ENCODE peak calls at places on chromosome 17, in six cellular contexts. I is neural progenitor cell, J is MM.1S, B is HCT116, X is PC-3, F is SK-N-SH. K is an unnamed sample.

GRCh38 chr17:35890774-35891155 is 10.6 kb upstream of the CCL5 start:
- DNase-seq in F (peak), J (no peak), X (no peak), B (no peak), I (peak), K (no peak)

GRCh38 chr17:57993471-57994365 is 5.7 kb upstream of the VEZF1 start:
- DNase-seq in J (no peak), B (no peak), I (peak), F (no peak), X (no peak), K (no peak)

GRCh38 chr17:59825533-59826316 is 67.0 kb downstream of the TUBD1 start:
- DNase-seq in X (peak), J (no peak), F (no peak), I (no peak), B (no peak), K (peak)

GRCh38 chr17:3935825-3936355 is 19.6 kb upstream of the P2RX1 start:
- DNase-seq in I (no peak), J (no peak), F (no peak), X (peak), B (no peak), K (peak)

GRCh38 chr17:82095777-82096708 is 2.0 kb downstream of the FASN start:
- DNase-seq in F (no peak), B (no peak), I (no peak), X (peak), J (no peak), K (no peak)

GRCh38 chr17:53061446-53061845 is 761.3 kb upstream of the KIF2B start:
- DNase-seq in I (no peak), J (no peak), X (peak), B (no peak), F (no peak), K (no peak)

GRCh38 chr17:68613739-68614298 is 12.7 kb upstream of the FAM20A start:
- DNase-seq in B (peak), F (peak), X (peak), J (peak), I (peak), K (peak)

GRCh38 chr17:58337126-58337599 is 8.6 kb upstream of the TSPOAP1 start:
- DNase-seq in F (peak), J (peak), I (no peak), X (no peak), B (no peak), K (no peak)

GRCh38 chr17:83186226-83186625 is 106.8 kb downstream of the METRNL start:
- DNase-seq in J (no peak), F (no peak), X (no peak), I (peak), B (no peak), K (peak)

GRCh38 chr17:21278304-21279197 is 6.0 kb upstream of the MAP2K3 start:
- DNase-seq in F (no peak), J (peak), X (peak), I (no peak), B (no peak), K (peak)

GRCh38 chr17:67074781-67075180 is 30.4 kb downstream of the CACNG1 start:
- DNase-seq in X (no peak), F (no peak), B (no peak), I (no peak), J (no peak), K (no peak)

GRCh38 chr17:18219016-18219415 is 6.4 kb upstream of the LLGL1 start:
- DNase-seq in F (no peak), X (no peak), B (no peak), J (no peak), I (no peak), K (peak)

GRCh38 chr17:17495448-17496188 is 577 bp downstream of the RASD1 start:
- DNase-seq in J (no peak), X (peak), I (peak), B (no peak), F (no peak), K (peak)

GRCh38 chr17:21842332-21843317 is 150.3 kb downstream of the KCNJ18 start:
- DNase-seq in X (no peak), B (no peak), I (no peak), J (no peak), F (no peak), K (no peak)

GRCh38 chr17:79033046-79033616 is 9.2 kb downstream of the C1QTNF1 start:
- DNase-seq in F (no peak), J (no peak), X (no peak), B (no peak), I (no peak), K (no peak)

GRCh38 chr17:80645706-80646325 is 101.2 kb downstream of the RPTOR start:
- DNase-seq in I (no peak), B (no peak), F (peak), X (peak), J (no peak), K (no peak)

GRCh38 chr17:5715478-5715877 is 131.2 kb upstream of the NLRP1 start:
- DNase-seq in X (no peak), J (no peak), F (no peak), I (no peak), B (no peak), K (peak)

GRCh38 chr17:42692489-42692888 is 10.2 kb downstream of the CNTNAP1 start:
- DNase-seq in J (no peak), X (no peak), F (peak), I (no peak), B (no peak), K (no peak)

GRCh38 chr17:11855306-11855705 is 142.0 kb downstream of the ZNF18 start:
- DNase-seq in J (no peak), I (no peak), F (no peak), B (no peak), X (no peak), K (no peak)

GRCh38 chr17:27236710-27237315 is 57.1 kb upstream of the WSB1 start:
- DNase-seq in X (peak), F (peak), I (peak), J (peak), B (peak), K (peak)

GRCh38 chr17:50737118-50737698 is 17.8 kb downstream of the LUC7L3 start:
- DNase-seq in J (no peak), F (no peak), B (no peak), I (no peak), X (no peak), K (no peak)

GRCh38 chr17:28252436-28252835 is 66.6 kb upstream of the TMEM97 start:
- DNase-seq in F (no peak), X (peak), B (no peak), I (no peak), J (no peak), K (peak)

GRCh38 chr17:30084773-30085172 is 31.8 kb upstream of the NSRP1 start:
- DNase-seq in I (no peak), B (no peak), J (no peak), F (no peak), X (no peak), K (no peak)

GRCh38 chr17:3295632-3296031 is 2.5 kb downstream of the OR3A1 start:
- DNase-seq in J (no peak), X (no peak), F (no peak), B (no peak), I (no peak), K (no peak)

GRCh38 chr17:70624208-70624607 is 454.9 kb downstream of the KCNJ2 start:
- DNase-seq in I (no peak), J (no peak), F (no peak), X (no peak), B (no peak), K (no peak)

GRCh38 chr17:48374650-48375230 is 55.3 kb downstream of the SKAP1 start:
- DNase-seq in J (peak), F (peak), B (peak), I (peak), X (peak), K (peak)

GRCh38 chr17:48378696-48379095 is 51.3 kb downstream of the SKAP1 start:
- DNase-seq in B (no peak), X (no peak), F (no peak), J (no peak), I (no peak), K (no peak)

GRCh38 chr17:48378238-48378637 is 51.8 kb downstream of the SKAP1 start:
- DNase-seq in X (no peak), B (no peak), F (no peak), I (no peak), J (no peak), K (no peak)

GRCh38 chr17:48375356-48375755 is 54.7 kb downstream of the SKAP1 start:
- DNase-seq in B (no peak), J (no peak), I (no peak), F (no peak), X (no peak), K (peak)

GRCh38 chr17:48376926-48377325 is 53.1 kb downstream of the SKAP1 start:
- DNase-seq in X (no peak), I (no peak), J (no peak), F (no peak), B (no peak), K (no peak)
- H3K4me2 ChIP-seq in X (no peak), I (no peak), J (no peak), F (no peak), B (no peak), K (no peak)

DNA sequence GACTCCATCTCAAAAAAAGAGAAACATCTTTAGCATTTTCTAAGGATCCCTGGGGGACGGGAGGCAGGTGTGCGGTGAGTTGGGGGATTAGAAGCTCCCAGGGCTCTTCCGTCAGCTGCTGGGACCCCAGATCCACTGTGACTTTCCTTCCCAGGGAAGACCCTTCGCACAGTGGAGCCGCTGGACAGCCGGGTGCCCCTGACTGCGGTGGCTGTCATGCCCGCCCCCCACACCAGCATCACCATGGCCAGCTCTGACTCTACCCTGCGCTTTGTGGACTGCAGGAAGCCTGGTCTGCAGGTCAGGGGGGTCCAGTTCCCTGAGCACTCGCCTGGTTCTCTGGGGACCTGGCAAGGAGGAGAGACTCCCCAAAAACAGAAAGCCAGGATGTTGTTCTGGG is 7.3 kb upstream of the SERPINF2 start:
- DNase-seq in I (no peak), B (no peak), F (no peak), J (no peak), X (no peak), K (no peak)
- H3K9ac ChIP-seq in I (no peak), B (no peak), F (no peak), J (no peak), X (no peak), K (no peak)

GRCh38 chr17:19928299-19928698 is 49.3 kb downstream of the AKAP10 start:
- DNase-seq in B (no peak), X (no peak), F (no peak), I (no peak), J (peak), K (peak)
- TF ChIP-seq EZH2phosphoT487 in B (no peak), X (no peak), F (no peak), I (no peak), J (no peak), K (no peak)

GRCh38 chr17:48561894-48562810 is 16.0 kb downstream of the HOXB4 start:
- DNase-seq in F (no peak), X (peak), J (no peak), B (no peak), I (no peak), K (peak)

GRCh38 chr17:48562934-48563333 is 15.2 kb downstream of the HOXB4 start:
- DNase-seq in F (no peak), I (no peak), B (no peak), J (no peak), X (no peak), K (no peak)

GRCh38 chr17:48563867-48564199 is 14.3 kb downstream of the HOXB4 start:
- DNase-seq in X (no peak), F (no peak), B (no peak), I (no peak), J (no peak), K (no peak)

GRCh38 chr17:48564200-48565023 is 13.7 kb downstream of the HOXB4 start:
- DNase-seq in I (no peak), B (no peak), J (no peak), X (no peak), F (no peak), K (peak)

DNA sequence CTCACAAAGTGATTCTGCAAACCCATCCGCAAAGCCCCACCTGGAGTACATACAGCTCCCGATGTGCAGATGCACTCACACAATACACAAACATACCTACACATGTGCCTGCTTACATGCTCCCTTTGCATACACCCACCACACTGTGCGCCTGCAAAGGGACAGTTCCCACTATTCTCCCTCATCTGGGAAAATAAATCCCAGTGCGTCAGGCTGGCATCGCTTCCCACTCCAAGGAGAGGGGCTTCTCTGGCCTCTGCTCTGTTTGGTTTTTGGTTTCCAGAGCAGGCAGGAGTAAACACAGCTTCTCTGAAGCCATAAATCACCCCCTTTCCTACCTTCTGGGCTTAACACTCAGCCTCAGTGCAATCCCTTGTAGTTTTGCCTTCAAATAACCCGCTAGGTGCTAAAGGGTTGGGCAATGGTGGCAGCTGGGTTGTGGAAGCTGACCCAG is 14.7 kb downstream of the HOXB4 start:
- DNase-seq in J (no peak), X (no peak), F (no peak), I (no peak), B (no peak), K (no peak)
- H3K4me2 ChIP-seq in J (no peak), X (no peak), F (no peak), I (no peak), B (no peak), K (peak)

DNA sequence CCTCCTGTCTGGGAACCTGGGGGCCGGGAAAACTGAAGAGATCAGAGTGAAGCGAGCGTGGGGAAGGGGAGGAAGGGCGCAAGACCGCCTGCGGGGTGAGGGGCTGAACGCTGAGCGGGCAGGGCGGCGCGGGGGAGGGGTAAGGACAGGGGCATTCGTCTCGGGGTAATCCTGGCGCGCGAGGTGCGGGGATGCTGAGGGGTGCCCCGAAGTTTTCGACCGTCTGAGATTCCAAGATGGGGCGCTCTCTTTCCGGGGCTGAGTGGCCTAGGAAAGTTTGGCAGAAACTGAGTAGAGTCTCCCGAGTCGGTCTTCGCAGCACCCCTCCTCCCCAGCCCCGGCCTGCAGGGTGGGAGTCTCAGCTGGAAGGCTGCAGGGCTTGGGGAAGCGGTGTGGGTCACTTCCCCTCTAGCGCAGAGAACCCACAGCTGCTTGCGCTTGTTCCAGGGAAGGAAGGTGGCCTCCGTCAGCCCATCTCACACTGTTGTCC is 571 bp downstream of the TTYH2 start:
- DNase-seq in F (no peak), I (peak), B (no peak), X (no peak), J (no peak), K (no peak)
- H3K9ac ChIP-seq in F (peak), I (no peak), B (peak), X (peak), J (no peak), K (no peak)